ENCODE peak calls at places on chromosomes 6 and 20, in six cellular contexts. W, S, M, I, T and O are unnamed samples. For H3K9me3, the result is how much of the 10 kb centered on the place peaks cover.

GRCh38 chr6:4169028-4169789 is 33.8 kb upstream of the ECI2 start:
- DNase-seq in W (peak), S (no peak), T (peak), M (no peak), I (no peak), O (no peak)

GRCh38 chr6:7473805-7474329 is 67.6 kb upstream of the DSP start:
- DNase-seq in S (no peak), I (no peak), M (no peak), W (no peak), T (no peak), O (no peak)

GRCh38 chr6:134683783-134684765 is 265.8 kb downstream of the ALDH8A1 start:
- DNase-seq in S (no peak), I (no peak), M (no peak), T (peak), W (peak), O (peak)

GRCh38 chr6:865846-866245 is 172.9 kb upstream of the EXOC2 start:
- DNase-seq in M (no peak), W (no peak), I (no peak), T (no peak), S (no peak), O (no peak)

GRCh38 chr6:105326216-105326615 is 76.7 kb downstream of the PREP start:
- DNase-seq in S (no peak), T (peak), I (no peak), M (no peak), W (peak), O (no peak)

GRCh38 chr6:38151580-38152500 is 332.3 kb downstream of the ZFAND3 start:
- DNase-seq in S (no peak), I (peak), M (no peak), W (no peak), T (no peak), O (peak)

GRCh38 chr6:155301867-155302266 is 12.4 kb downstream of the TFB1M start:
- DNase-seq in M (no peak), T (peak), W (peak), S (no peak), I (no peak), O (no peak)

GRCh38 chr20:37920270-37920669 is 17.3 kb downstream of the VSTM2L start:
- DNase-seq in M (no peak), S (no peak), I (no peak), W (no peak), T (no peak), O (no peak)

GRCh38 chr6:3504938-3505735 is 48.3 kb upstream of the SLC22A23 start:
- DNase-seq in I (no peak), M (no peak), T (no peak), S (no peak), W (no peak), O (no peak)

GRCh38 chr6:41386594-41386993 is 51.2 kb downstream of the NCR2 start:
- DNase-seq in W (no peak), M (no peak), S (no peak), T (no peak), I (no peak), O (no peak)

GRCh38 chr6:155126727-155127439 is 131.8 kb downstream of the TIAM2 start:
- DNase-seq in I (peak), S (peak), T (peak), M (no peak), W (peak), O (peak)

GRCh38 chr6:152057832-152058498 is 250.5 kb downstream of the ESR1 start:
- DNase-seq in S (no peak), T (no peak), I (no peak), W (no peak), M (peak), O (no peak)

GRCh38 chr6:48552905-48553304 is 441.9 kb upstream of the PTCHD4 start:
- DNase-seq in S (no peak), W (no peak), T (no peak), M (no peak), I (no peak), O (no peak)

GRCh38 chr6:41442800-41443501 is 103.2 kb upstream of the FOXP4 start:
- DNase-seq in T (peak), W (peak), M (no peak), I (peak), S (no peak), O (peak)

DNA sequence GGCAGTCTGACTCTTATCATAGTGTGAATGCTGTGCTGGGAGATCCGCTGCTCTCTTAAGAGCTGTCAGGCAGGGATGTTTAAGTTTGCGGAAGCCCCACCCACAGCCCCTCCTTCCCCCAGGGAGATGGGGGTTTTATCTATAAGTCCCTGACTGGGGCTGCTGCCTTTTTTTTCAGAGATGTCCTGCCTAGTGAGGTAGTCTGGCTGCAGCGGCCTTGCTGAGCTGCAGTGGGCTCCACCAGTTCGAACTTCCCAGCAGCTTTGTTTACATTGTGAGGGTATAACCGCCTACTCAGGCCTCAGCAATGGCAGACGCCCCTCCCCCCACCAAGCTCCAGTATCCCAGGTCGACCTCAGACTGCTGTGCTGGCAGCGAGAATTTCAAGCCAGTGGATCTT is 75.7 kb upstream of the UST start:
- DNase-seq in I (peak), T (no peak), M (no peak), W (no peak), S (no peak), O (no peak)
- H3K9me3 ChIP-seq in I (under half), T (under half), M (under half), W (under half), S (under half), O (under half)

DNA sequence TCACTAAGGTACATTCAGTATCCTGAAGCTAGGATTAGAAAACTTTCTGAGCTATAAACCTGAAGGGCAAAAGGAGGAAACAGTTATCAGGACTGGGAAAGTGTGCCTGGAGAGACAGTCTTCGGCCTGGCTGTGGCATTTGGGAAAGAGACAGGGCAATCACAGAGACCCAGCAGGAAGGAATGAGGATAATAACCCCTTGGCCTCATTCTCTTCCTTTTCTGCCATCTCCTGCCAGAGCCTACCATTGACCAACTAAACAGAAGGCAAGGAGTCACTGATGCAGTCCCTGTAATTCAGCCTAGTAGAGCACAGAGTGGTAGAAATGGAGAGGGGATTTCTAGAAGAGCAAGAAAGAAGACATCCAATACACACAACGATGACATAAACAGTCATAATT is 359.4 kb downstream of the HDGFL1 start:
- DNase-seq in T (no peak), M (no peak), I (no peak), W (no peak), S (no peak), O (no peak)
- H3K4me2 ChIP-seq in T (no peak), M (no peak), I (no peak), W (no peak), S (no peak), O (no peak)

GRCh38 chr20:31239139-31239538 is 18.3 kb upstream of the DEFB115 start:
- DNase-seq in I (no peak), S (no peak), T (no peak), W (no peak), M (no peak), O (no peak)
- H3K9me3 ChIP-seq in I (half or more), S (under half), T (under half), W (under half), M (under half), O (under half)

GRCh38 chr6:28803337-28803709 is 120.5 kb downstream of the TRIM27 start:
- DNase-seq in M (no peak), W (no peak), T (no peak), I (no peak), S (peak), O (no peak)
- H3K4me2 ChIP-seq in M (no peak), W (no peak), T (no peak), I (peak), S (peak), O (peak)